ENCODE peak calls at places on chromosomes 3 and 15, in five cellular contexts. B is left cardiac atrium; G is HFFc6; Y is endodermal cell; N is activated naive CD4-positive, alpha-beta T cell treated with anti-CD3 and anti-CD28 coated beads, Interleukin-2, amount 10 ng/mL, durations not matched to agents 7 days and 5 days. X is an unnamed sample.

GRCh38 chr3:58540176-58540863 is 3.3 kb upstream of the ACOX2 start:
- DNase-seq in B (no peak), G (no peak), Y (no peak), N (no peak), X (no peak)

GRCh38 chr15:90075420-90076289 is 26.6 kb downstream of the IDH2 start:
- DNase-seq in B (no peak), G (no peak), Y (peak; percentile 96), N (no peak), X (no peak)

GRCh38 chr3:46695177-46695961 is 1.9 kb upstream of the ALS2CL start:
- DNase-seq in B (peak; percentile 78), G (no peak), Y (peak; percentile 90), N (peak; percentile 71), X (peak; percentile 34)

GRCh38 chr15:39404767-39405173 is 176.1 kb upstream of the THBS1 start:
- DNase-seq in B (peak; percentile 38), G (peak; percentile 99), Y (no peak), N (no peak), X (no peak)

GRCh38 chr3:141737108-141737507 is 990 bp upstream of the RNF7 start:
- DNase-seq in B (no peak), G (no peak), Y (no peak), N (no peak), X (no peak)

GRCh38 chr3:196093271-196094111 is 11.6 kb upstream of the TFRC start:
- DNase-seq in B (no peak), G (no peak), Y (no peak), N (no peak), X (no peak)

GRCh38 chr3:81980566-81981494 is 219.4 kb upstream of the GBE1 start:
- DNase-seq in B (no peak), G (no peak), Y (no peak), N (no peak), X (no peak)

GRCh38 chr15:33839540-33839939 is 128.8 kb upstream of the CHRM5 start:
- DNase-seq in B (no peak), G (no peak), Y (no peak), N (no peak), X (no peak)

GRCh38 chr15:80803580-80804525 is 24.7 kb downstream of the CEMIP start:
- DNase-seq in B (no peak), G (no peak), Y (no peak), N (peak; percentile 43), X (no peak)

GRCh38 chr3:58306662-58307286 is 454 bp downstream of the HTD2 start:
- DNase-seq in B (peak; percentile 53), G (peak; percentile 34), Y (peak; percentile 81), N (peak; percentile 54), X (no peak)

GRCh38 chr15:87477759-87478687 is 778.5 kb downstream of the NTRK3 start:
- DNase-seq in B (peak; percentile 39), G (peak; percentile 90), Y (peak; percentile 57), N (no peak), X (peak; percentile 28)

GRCh38 chr3:58173029-58173669 is 37.6 kb downstream of the DNASE1L3 start:
- DNase-seq in B (no peak), G (no peak), Y (peak; percentile 64), N (no peak), X (no peak)

GRCh38 chr3:164465172-164465571 is 613.1 kb downstream of the SI start:
- DNase-seq in B (no peak), G (no peak), Y (no peak), N (no peak), X (no peak)

GRCh38 chr15:73273181-73274002 is 95.4 kb downstream of the HCN4 start:
- DNase-seq in B (peak; percentile 33), G (peak; percentile 30), Y (peak; percentile 87), N (peak; percentile 58), X (peak; percentile 28)

GRCh38 chr3:50286322-50287227 is 5.7 kb downstream of the IFRD2 start:
- DNase-seq in B (no peak), G (no peak), Y (peak; percentile 36), N (no peak), X (no peak)

GRCh38 chr3:80770106-80771079 is 991.1 kb downstream of the GBE1 start:
- DNase-seq in B (peak; percentile 18), G (no peak), Y (no peak), N (no peak), X (no peak)

GRCh38 chr3:46013316-46014094 is 13.8 kb downstream of the XCR1 start:
- DNase-seq in B (no peak), G (no peak), Y (no peak), N (no peak), X (no peak)